ENCODE peak calls at places on chromosomes 2 and 18, in ten cellular contexts. One of them, this sample, is unnamed.

GRCh38 chr2:18740428-18740827 is 151.1 kb upstream of the NT5C1B start:
- DNase-seq in LHCN-M2: peak
- DNase-seq in activated CD4-positive, alpha-beta T cell treated with anti-CD3 and anti-CD28 coated beads for 1 hour: no peak
- DNase-seq in posterior cingulate gyrus: no peak
- DNase-seq in Caki2: no peak
- DNase-seq in KBM-7: no peak
- DNase-seq in stomach: no peak
- DNase-seq in astrocyte of the spinal cord: peak
- DNase-seq in uterus: no peak
- DNase-seq in amniotic stem cell: no peak
- DNase-seq in this sample: no peak

GRCh38 chr2:100200985-100201384 is 58.6 kb upstream of the AFF3 start:
- DNase-seq in LHCN-M2: no peak
- DNase-seq in activated CD4-positive, alpha-beta T cell treated with anti-CD3 and anti-CD28 coated beads for 1 hour: no peak
- DNase-seq in posterior cingulate gyrus: no peak
- DNase-seq in Caki2: no peak
- DNase-seq in KBM-7: no peak
- DNase-seq in stomach: no peak
- DNase-seq in astrocyte of the spinal cord: peak
- DNase-seq in uterus: no peak
- DNase-seq in amniotic stem cell: no peak
- DNase-seq in this sample: no peak

GRCh38 chr2:128494640-128495321 is 176.1 kb upstream of the HS6ST1 start:
- DNase-seq in LHCN-M2: no peak
- DNase-seq in activated CD4-positive, alpha-beta T cell treated with anti-CD3 and anti-CD28 coated beads for 1 hour: no peak
- DNase-seq in posterior cingulate gyrus: no peak
- DNase-seq in Caki2: no peak
- DNase-seq in KBM-7: no peak
- DNase-seq in stomach: peak
- DNase-seq in astrocyte of the spinal cord: no peak
- DNase-seq in uterus: no peak
- DNase-seq in amniotic stem cell: no peak
- DNase-seq in this sample: no peak

GRCh38 chr2:156659694-156660093 is 223.5 kb downstream of the GPD2 start:
- DNase-seq in LHCN-M2: no peak
- DNase-seq in activated CD4-positive, alpha-beta T cell treated with anti-CD3 and anti-CD28 coated beads for 1 hour: no peak
- DNase-seq in posterior cingulate gyrus: no peak
- DNase-seq in Caki2: no peak
- DNase-seq in KBM-7: no peak
- DNase-seq in stomach: no peak
- DNase-seq in astrocyte of the spinal cord: no peak
- DNase-seq in uterus: no peak
- DNase-seq in amniotic stem cell: no peak
- DNase-seq in this sample: no peak

GRCh38 chr2:219168526-219168925 is 1.3 kb downstream of the SLC23A3 start:
- DNase-seq in LHCN-M2: no peak
- DNase-seq in activated CD4-positive, alpha-beta T cell treated with anti-CD3 and anti-CD28 coated beads for 1 hour: no peak
- DNase-seq in posterior cingulate gyrus: no peak
- DNase-seq in Caki2: no peak
- DNase-seq in KBM-7: no peak
- DNase-seq in stomach: no peak
- DNase-seq in astrocyte of the spinal cord: no peak
- DNase-seq in uterus: no peak
- DNase-seq in amniotic stem cell: no peak
- DNase-seq in this sample: no peak

GRCh38 chr2:152550386-152550785 is 166.9 kb downstream of the PRPF40A start:
- DNase-seq in LHCN-M2: no peak
- DNase-seq in activated CD4-positive, alpha-beta T cell treated with anti-CD3 and anti-CD28 coated beads for 1 hour: no peak
- DNase-seq in posterior cingulate gyrus: no peak
- DNase-seq in Caki2: no peak
- DNase-seq in KBM-7: no peak
- DNase-seq in stomach: peak
- DNase-seq in astrocyte of the spinal cord: no peak
- DNase-seq in uterus: no peak
- DNase-seq in amniotic stem cell: no peak
- DNase-seq in this sample: no peak

GRCh38 chr2:240954436-240955305 is 43.7 kb upstream of the SNED1 start:
- DNase-seq in LHCN-M2: no peak
- DNase-seq in activated CD4-positive, alpha-beta T cell treated with anti-CD3 and anti-CD28 coated beads for 1 hour: no peak
- DNase-seq in posterior cingulate gyrus: no peak
- DNase-seq in Caki2: no peak
- DNase-seq in KBM-7: no peak
- DNase-seq in stomach: peak
- DNase-seq in astrocyte of the spinal cord: no peak
- DNase-seq in uterus: no peak
- DNase-seq in amniotic stem cell: no peak
- DNase-seq in this sample: no peak

GRCh38 chr2:202169131-202169530 is 69.3 kb downstream of the SUMO1 start:
- DNase-seq in LHCN-M2: no peak
- DNase-seq in activated CD4-positive, alpha-beta T cell treated with anti-CD3 and anti-CD28 coated beads for 1 hour: no peak
- DNase-seq in posterior cingulate gyrus: no peak
- DNase-seq in Caki2: no peak
- DNase-seq in KBM-7: no peak
- DNase-seq in stomach: no peak
- DNase-seq in astrocyte of the spinal cord: no peak
- DNase-seq in uterus: no peak
- DNase-seq in amniotic stem cell: no peak
- DNase-seq in this sample: no peak

GRCh38 chr18:55407191-55407590 is 180.8 kb downstream of the TCF4 start:
- DNase-seq in LHCN-M2: peak
- DNase-seq in activated CD4-positive, alpha-beta T cell treated with anti-CD3 and anti-CD28 coated beads for 1 hour: no peak
- DNase-seq in posterior cingulate gyrus: no peak
- DNase-seq in Caki2: no peak
- DNase-seq in KBM-7: no peak
- DNase-seq in stomach: no peak
- DNase-seq in astrocyte of the spinal cord: no peak
- DNase-seq in uterus: no peak
- DNase-seq in amniotic stem cell: no peak
- DNase-seq in this sample: no peak

GRCh38 chr2:66512626-66513025 is 77.7 kb downstream of the MEIS1 start:
- DNase-seq in LHCN-M2: no peak
- DNase-seq in activated CD4-positive, alpha-beta T cell treated with anti-CD3 and anti-CD28 coated beads for 1 hour: no peak
- DNase-seq in posterior cingulate gyrus: no peak
- DNase-seq in Caki2: no peak
- DNase-seq in KBM-7: no peak
- DNase-seq in stomach: no peak
- DNase-seq in astrocyte of the spinal cord: no peak
- DNase-seq in uterus: no peak
- DNase-seq in amniotic stem cell: no peak
- DNase-seq in this sample: no peak

GRCh38 chr2:107681946-107682345 is 144.7 kb upstream of the RGPD4 start:
- DNase-seq in LHCN-M2: peak
- DNase-seq in activated CD4-positive, alpha-beta T cell treated with anti-CD3 and anti-CD28 coated beads for 1 hour: no peak
- DNase-seq in posterior cingulate gyrus: no peak
- DNase-seq in Caki2: no peak
- DNase-seq in KBM-7: no peak
- DNase-seq in stomach: no peak
- DNase-seq in astrocyte of the spinal cord: peak
- DNase-seq in uterus: no peak
- DNase-seq in amniotic stem cell: no peak
- DNase-seq in this sample: no peak

GRCh38 chr18:48922801-48923730 is 27.7 kb downstream of the SMAD7 start:
- DNase-seq in LHCN-M2: peak
- DNase-seq in activated CD4-positive, alpha-beta T cell treated with anti-CD3 and anti-CD28 coated beads for 1 hour: no peak
- DNase-seq in posterior cingulate gyrus: no peak
- DNase-seq in Caki2: peak
- DNase-seq in KBM-7: peak
- DNase-seq in stomach: peak
- DNase-seq in astrocyte of the spinal cord: peak
- DNase-seq in uterus: peak
- DNase-seq in amniotic stem cell: peak
- DNase-seq in this sample: no peak

GRCh38 chr2:142542431-142542910 is 335.0 kb upstream of the KYNU start:
- DNase-seq in LHCN-M2: no peak
- DNase-seq in activated CD4-positive, alpha-beta T cell treated with anti-CD3 and anti-CD28 coated beads for 1 hour: no peak
- DNase-seq in posterior cingulate gyrus: no peak
- DNase-seq in Caki2: no peak
- DNase-seq in KBM-7: no peak
- DNase-seq in stomach: no peak
- DNase-seq in astrocyte of the spinal cord: no peak
- DNase-seq in uterus: no peak
- DNase-seq in amniotic stem cell: no peak
- DNase-seq in this sample: no peak

GRCh38 chr2:138157372-138157771 is 193.1 kb downstream of the HNMT start:
- DNase-seq in LHCN-M2: no peak
- DNase-seq in activated CD4-positive, alpha-beta T cell treated with anti-CD3 and anti-CD28 coated beads for 1 hour: no peak
- DNase-seq in posterior cingulate gyrus: no peak
- DNase-seq in Caki2: no peak
- DNase-seq in KBM-7: no peak
- DNase-seq in stomach: no peak
- DNase-seq in astrocyte of the spinal cord: no peak
- DNase-seq in uterus: no peak
- DNase-seq in amniotic stem cell: no peak
- DNase-seq in this sample: no peak

GRCh38 chr2:12597555-12597954 is 119.2 kb upstream of the TRIB2 start:
- DNase-seq in LHCN-M2: no peak
- DNase-seq in activated CD4-positive, alpha-beta T cell treated with anti-CD3 and anti-CD28 coated beads for 1 hour: no peak
- DNase-seq in posterior cingulate gyrus: peak
- DNase-seq in Caki2: no peak
- DNase-seq in KBM-7: no peak
- DNase-seq in stomach: no peak
- DNase-seq in astrocyte of the spinal cord: no peak
- DNase-seq in uterus: no peak
- DNase-seq in amniotic stem cell: no peak
- DNase-seq in this sample: no peak

GRCh38 chr2:236536727-236537398 is 32.8 kb upstream of the ACKR3 start:
- DNase-seq in LHCN-M2: no peak
- DNase-seq in activated CD4-positive, alpha-beta T cell treated with anti-CD3 and anti-CD28 coated beads for 1 hour: peak
- DNase-seq in posterior cingulate gyrus: no peak
- DNase-seq in Caki2: no peak
- DNase-seq in KBM-7: no peak
- DNase-seq in stomach: no peak
- DNase-seq in astrocyte of the spinal cord: no peak
- DNase-seq in uterus: no peak
- DNase-seq in amniotic stem cell: no peak
- DNase-seq in this sample: no peak

GRCh38 chr2:111659361-111660281 is 224.4 kb downstream of the ANAPC1 start:
- DNase-seq in LHCN-M2: peak
- DNase-seq in activated CD4-positive, alpha-beta T cell treated with anti-CD3 and anti-CD28 coated beads for 1 hour: no peak
- DNase-seq in posterior cingulate gyrus: no peak
- DNase-seq in Caki2: peak
- DNase-seq in KBM-7: no peak
- DNase-seq in stomach: peak
- DNase-seq in astrocyte of the spinal cord: peak
- DNase-seq in uterus: peak
- DNase-seq in amniotic stem cell: no peak
- DNase-seq in this sample: peak

GRCh38 chr2:201411421-201411820 is 39.8 kb downstream of the TRAK2 start:
- DNase-seq in LHCN-M2: peak
- DNase-seq in activated CD4-positive, alpha-beta T cell treated with anti-CD3 and anti-CD28 coated beads for 1 hour: no peak
- DNase-seq in posterior cingulate gyrus: no peak
- DNase-seq in Caki2: no peak
- DNase-seq in KBM-7: no peak
- DNase-seq in stomach: no peak
- DNase-seq in astrocyte of the spinal cord: no peak
- DNase-seq in uterus: no peak
- DNase-seq in amniotic stem cell: no peak
- DNase-seq in this sample: no peak

GRCh38 chr18:10329116-10329515 is 125.3 kb upstream of the APCDD1 start:
- DNase-seq in LHCN-M2: peak
- DNase-seq in activated CD4-positive, alpha-beta T cell treated with anti-CD3 and anti-CD28 coated beads for 1 hour: no peak
- DNase-seq in posterior cingulate gyrus: no peak
- DNase-seq in Caki2: no peak
- DNase-seq in KBM-7: no peak
- DNase-seq in stomach: no peak
- DNase-seq in astrocyte of the spinal cord: peak
- DNase-seq in uterus: no peak
- DNase-seq in amniotic stem cell: no peak
- DNase-seq in this sample: no peak

GRCh38 chr2:86788881-86789686 is 1.6 kb downstream of the CD8A start:
- DNase-seq in LHCN-M2: no peak
- DNase-seq in activated CD4-positive, alpha-beta T cell treated with anti-CD3 and anti-CD28 coated beads for 1 hour: no peak
- DNase-seq in posterior cingulate gyrus: no peak
- DNase-seq in Caki2: no peak
- DNase-seq in KBM-7: no peak
- DNase-seq in stomach: no peak
- DNase-seq in astrocyte of the spinal cord: no peak
- DNase-seq in uterus: no peak
- DNase-seq in amniotic stem cell: no peak
- DNase-seq in this sample: no peak

GRCh38 chr2:147824625-147825024 is 20.2 kb upstream of the ACVR2A start:
- DNase-seq in LHCN-M2: no peak
- DNase-seq in activated CD4-positive, alpha-beta T cell treated with anti-CD3 and anti-CD28 coated beads for 1 hour: no peak
- DNase-seq in posterior cingulate gyrus: no peak
- DNase-seq in Caki2: no peak
- DNase-seq in KBM-7: peak
- DNase-seq in stomach: no peak
- DNase-seq in astrocyte of the spinal cord: no peak
- DNase-seq in uterus: no peak
- DNase-seq in amniotic stem cell: no peak
- DNase-seq in this sample: no peak

GRCh38 chr2:26729311-26729710 is 34.8 kb upstream of the SLC35F6 start:
- DNase-seq in LHCN-M2: no peak
- DNase-seq in activated CD4-positive, alpha-beta T cell treated with anti-CD3 and anti-CD28 coated beads for 1 hour: no peak
- DNase-seq in posterior cingulate gyrus: no peak
- DNase-seq in Caki2: no peak
- DNase-seq in KBM-7: no peak
- DNase-seq in stomach: no peak
- DNase-seq in astrocyte of the spinal cord: no peak
- DNase-seq in uterus: no peak
- DNase-seq in amniotic stem cell: no peak
- DNase-seq in this sample: no peak

GRCh38 chr2:148410899-148411298 is 233.7 kb upstream of the EPC2 start:
- DNase-seq in LHCN-M2: no peak
- DNase-seq in activated CD4-positive, alpha-beta T cell treated with anti-CD3 and anti-CD28 coated beads for 1 hour: no peak
- DNase-seq in posterior cingulate gyrus: no peak
- DNase-seq in Caki2: no peak
- DNase-seq in KBM-7: no peak
- DNase-seq in stomach: no peak
- DNase-seq in astrocyte of the spinal cord: no peak
- DNase-seq in uterus: no peak
- DNase-seq in amniotic stem cell: no peak
- DNase-seq in this sample: no peak

GRCh38 chr2:233424028-233424951 is 70.0 kb downstream of the DGKD start:
- DNase-seq in LHCN-M2: no peak
- DNase-seq in activated CD4-positive, alpha-beta T cell treated with anti-CD3 and anti-CD28 coated beads for 1 hour: no peak
- DNase-seq in posterior cingulate gyrus: no peak
- DNase-seq in Caki2: no peak
- DNase-seq in KBM-7: no peak
- DNase-seq in stomach: peak
- DNase-seq in astrocyte of the spinal cord: no peak
- DNase-seq in uterus: no peak
- DNase-seq in amniotic stem cell: no peak
- DNase-seq in this sample: no peak

GRCh38 chr18:62523255-62523588 is 397 bp downstream of the ZCCHC2 start:
- DNase-seq in LHCN-M2: no peak
- DNase-seq in activated CD4-positive, alpha-beta T cell treated with anti-CD3 and anti-CD28 coated beads for 1 hour: no peak
- DNase-seq in posterior cingulate gyrus: no peak
- DNase-seq in Caki2: no peak
- DNase-seq in KBM-7: no peak
- DNase-seq in stomach: no peak
- DNase-seq in astrocyte of the spinal cord: no peak
- DNase-seq in uterus: no peak
- DNase-seq in amniotic stem cell: no peak
- DNase-seq in this sample: no peak

This sample was measured in ACHN.